ENCODE peak calls at places on chromosomes 5 and 9, in ten cellular contexts. Z, D, I, S, B, J, Q, L, K and E are unnamed samples.

GRCh38 chr9:95406114-95406513 is 88.6 kb upstream of the FANCC start:
- DNase-seq in Z (no peak), D (peak; percentile 51), I (no peak), S (peak; percentile 7), B (no peak), J (no peak), Q (peak; percentile 50), L (no peak), K (no peak), E (no peak)

GRCh38 chr5:74630387-74631087 is 10.0 kb downstream of the ENC1 start:
- DNase-seq in Z (no peak), D (peak; percentile 95), I (peak; percentile 98), S (peak; percentile 97), B (no peak), J (no peak), Q (no peak), L (no peak), K (peak; percentile 90), E (no peak)

GRCh38 chr5:68216737-68217231 is 1.2 kb downstream of the PIK3R1 start:
- DNase-seq in Z (no peak), D (peak; percentile 27), I (peak; percentile 22), S (no peak), B (no peak), J (peak; percentile 7), Q (no peak), L (no peak), K (peak; percentile 52), E (no peak)

GRCh38 chr5:118529361-118530154 is 458.8 kb downstream of the DTWD2 start:
- DNase-seq in Z (no peak), D (no peak), I (no peak), S (no peak), B (no peak), J (no peak), Q (no peak), L (peak; percentile 57), K (no peak), E (no peak)

GRCh38 chr5:90000351-90000750 is 409.2 kb downstream of the CETN3 start:
- DNase-seq in Z (no peak), D (no peak), I (no peak), S (no peak), B (peak; percentile 10), J (no peak), Q (no peak), L (no peak), K (no peak), E (no peak)

GRCh38 chr5:142748132-142748531 is 22.0 kb upstream of the ARHGAP26 start:
- DNase-seq in Z (no peak), D (peak; percentile 24), I (no peak), S (no peak), B (no peak), J (no peak), Q (no peak), L (no peak), K (peak; percentile 18), E (no peak)

GRCh38 chr5:91058575-91058974 is 324.5 kb downstream of the ARRDC3 start:
- DNase-seq in Z (no peak), D (no peak), I (no peak), S (peak; percentile 100), B (peak; percentile 44), J (peak; percentile 2), Q (peak; percentile 52), L (no peak), K (peak; percentile 29), E (no peak)

GRCh38 chr5:144183254-144183889 is 12.7 kb downstream of the KCTD16 start:
- DNase-seq in Z (no peak), D (peak; percentile 85), I (peak; percentile 34), S (peak; percentile 54), B (no peak), J (peak; percentile 10), Q (no peak), L (no peak), K (peak; percentile 75), E (no peak)

GRCh38 chr9:109286981-109287380 is 33.9 kb downstream of the EPB41L4B start:
- DNase-seq in Z (no peak), D (peak; percentile 1), I (peak; percentile 38), S (no peak), B (no peak), J (no peak), Q (peak; percentile 37), L (no peak), K (no peak), E (no peak)

GRCh38 chr5:158869092-158869491 is 230.6 kb downstream of the EBF1 start:
- DNase-seq in Z (no peak), D (no peak), I (no peak), S (no peak), B (no peak), J (no peak), Q (no peak), L (no peak), K (no peak), E (no peak)

GRCh38 chr5:68423154-68423811 is 207.7 kb downstream of the PIK3R1 start:
- DNase-seq in Z (no peak), D (no peak), I (no peak), S (no peak), B (no peak), J (no peak), Q (no peak), L (no peak), K (no peak), E (no peak)

GRCh38 chr9:110543631-110544051 is 35.9 kb downstream of the SVEP1 start:
- DNase-seq in Z (no peak), D (no peak), I (no peak), S (no peak), B (no peak), J (no peak), Q (no peak), L (peak; percentile 25), K (peak; percentile 6), E (no peak)

GRCh38 chr5:155628346-155628745 is 614.8 kb downstream of the KIF4B start:
- DNase-seq in Z (no peak), D (no peak), I (no peak), S (no peak), B (peak; percentile 25), J (peak; percentile 2), Q (no peak), L (no peak), K (no peak), E (no peak)

GRCh38 chr9:35736201-35736633 is 3.8 kb downstream of the CREB3 start:
- DNase-seq in Z (peak; percentile 70), D (peak; percentile 79), I (peak; percentile 47), S (peak; percentile 68), B (peak; percentile 76), J (peak; percentile 85), Q (peak; percentile 78), L (peak; percentile 57), K (peak; percentile 87), E (no peak)
- H3K36me3 ChIP-seq in Z (peaks cover 55% of the 10 kb centered on the region), D (peaks cover 54% of the 10 kb centered on the region), I (peaks cover 51% of the 10 kb centered on the region), S (peaks cover 41% of the 10 kb centered on the region), B (peaks cover 56% of the 10 kb centered on the region), J (no peaks in the 10 kb centered on the region), Q (no peaks in the 10 kb centered on the region), L (no peaks in the 10 kb centered on the region), K (peaks cover 54% of the 10 kb centered on the region), E (peaks cover 60% of the 10 kb centered on the region)

GRCh38 chr5:172188033-172188892 is at the start of gene STK10:
- DNase-seq in Z (peak; percentile 91), D (peak; percentile 87), I (peak; percentile 75), S (peak; percentile 79), B (peak; percentile 94), J (peak; percentile 92), Q (peak; percentile 93), L (peak; percentile 92), K (peak; percentile 91), E (peak; percentile 58)

GRCh38 chr5:172187118-172188032 is 649 bp downstream of the STK10 start:
- DNase-seq in Z (peak; percentile 65), D (peak; percentile 80), I (peak; percentile 69), S (peak; percentile 89), B (peak; percentile 81), J (peak; percentile 49), Q (peak; percentile 56), L (peak; percentile 70), K (peak; percentile 49), E (no peak)

GRCh38 chr5:172189693-172190296 is 1.8 kb upstream of the STK10 start:
- DNase-seq in Z (no peak), D (no peak), I (no peak), S (no peak), B (no peak), J (no peak), Q (no peak), L (no peak), K (no peak), E (no peak)

GRCh38 chr5:172186114-172186695 is 1.8 kb downstream of the STK10 start:
- DNase-seq in Z (no peak), D (no peak), I (no peak), S (no peak), B (no peak), J (no peak), Q (no peak), L (no peak), K (no peak), E (no peak)

GRCh38 chr5:172188893-172189692 is 1.1 kb upstream of the STK10 start:
- DNase-seq in Z (no peak), D (peak; percentile 38), I (peak; percentile 73), S (no peak), B (no peak), J (no peak), Q (no peak), L (no peak), K (no peak), E (no peak)
- TF ChIP-seq CTCF in Z (no peak), D (no peak), I (no peak), S (no peak), B (no peak), J (no peak), Q (no peak), L (peak; percentile 19), K (no peak), E (no peak)

GRCh38 chr9:120872775-120873502 is 4.0 kb downstream of the PHF19 start:
- DNase-seq in Z (no peak), D (no peak), I (no peak), S (no peak), B (no peak), J (no peak), Q (no peak), L (no peak), K (no peak), E (no peak)
- H3K36me3 ChIP-seq in Z (peaks cover 8% of the 10 kb centered on the region), D (peaks cover 16% of the 10 kb centered on the region), I (peaks cover 6% of the 10 kb centered on the region), S (peaks cover 3% of the 10 kb centered on the region), B (no peaks in the 10 kb centered on the region), J (peaks cover 1% of the 10 kb centered on the region), Q (no peaks in the 10 kb centered on the region), L (no peaks in the 10 kb centered on the region), K (peaks cover 10% of the 10 kb centered on the region), E (peaks cover 17% of the 10 kb centered on the region)

DNA sequence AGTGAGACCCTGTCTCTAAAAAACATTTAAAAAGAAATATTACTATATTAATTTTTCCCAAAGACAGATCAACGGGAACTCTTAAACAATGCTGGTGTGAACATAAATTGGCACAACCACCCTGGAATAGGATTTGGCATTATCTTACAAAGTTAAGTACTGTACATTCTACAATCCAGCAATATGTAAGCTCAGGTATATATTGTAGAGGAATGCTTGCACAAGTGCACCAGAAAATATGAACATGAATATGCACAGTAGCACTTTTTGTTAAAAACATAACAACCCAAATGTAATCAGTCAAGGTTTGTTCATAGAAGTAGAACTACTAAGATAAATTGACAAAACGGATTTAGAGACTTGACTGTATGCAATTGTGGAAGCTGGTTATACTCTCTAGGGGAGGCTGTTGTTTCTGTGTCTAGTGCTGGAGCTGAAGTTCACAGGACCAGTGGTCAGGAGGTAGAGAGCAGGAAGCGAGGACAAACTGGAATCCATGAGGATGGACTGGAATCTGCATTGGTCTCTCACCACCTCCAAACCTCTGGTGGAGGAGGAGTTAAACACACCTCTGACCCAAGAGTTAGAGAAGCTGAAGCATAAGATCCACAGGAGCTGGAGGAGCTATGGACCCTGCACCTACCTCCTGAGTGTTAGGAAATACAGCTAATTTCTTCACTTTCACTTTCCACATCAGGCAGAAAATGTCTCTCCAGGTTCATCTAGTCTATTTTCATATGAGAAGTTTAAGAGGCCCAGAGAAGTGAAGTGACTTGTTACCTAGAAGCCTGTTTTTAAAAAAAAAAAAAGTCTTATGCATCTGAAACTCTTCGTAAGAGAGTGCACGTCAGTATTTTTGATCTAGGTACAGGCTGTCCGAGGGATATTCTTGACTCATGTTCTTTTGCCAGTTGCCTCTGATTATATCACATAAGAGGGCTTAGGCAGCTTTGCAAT is 20.3 kb upstream of the RIC1 start:
- DNase-seq in Z (no peak), D (no peak), I (no peak), S (no peak), B (no peak), J (peak; percentile 1), Q (no peak), L (no peak), K (peak; percentile 67), E (no peak)
- TF ChIP-seq CTCF in Z (no peak), D (no peak), I (no peak), S (no peak), B (no peak), J (no peak), Q (no peak), L (peak; percentile 30), K (no peak), E (no peak)